ENCODE peak calls at places on chromosomes 11 and 22, in four cellular contexts. One of them, this sample, is unnamed.

GRCh38 chr22:50009765-50010675 is 2.5 kb downstream of the IL17REL start:
- DNase-seq in aorta: peak; percentile 71
- DNase-seq in neural progenitor cell: no peak
- DNase-seq in heart left ventricle: no peak
- DNase-seq in this sample: peak; percentile 59

GRCh38 chr11:70415176-70415575 is 16.8 kb downstream of the CTTN start:
- DNase-seq in aorta: no peak
- DNase-seq in neural progenitor cell: no peak
- DNase-seq in heart left ventricle: no peak
- DNase-seq in this sample: no peak

GRCh38 chr11:70677232-70677916 is 279.0 kb downstream of the CTTN start:
- DNase-seq in aorta: no peak
- DNase-seq in neural progenitor cell: no peak
- DNase-seq in heart left ventricle: peak; percentile 6
- DNase-seq in this sample: no peak

GRCh38 chr11:60570970-60571369 is 55.8 kb downstream of the MS4A13 start:
- DNase-seq in neural progenitor cell: no peak
- DNase-seq in aorta: no peak
- DNase-seq in heart left ventricle: no peak
- DNase-seq in this sample: no peak

GRCh38 chr11:41102471-41102870 is 357.0 kb downstream of the LRRC4C start:
- DNase-seq in neural progenitor cell: no peak
- DNase-seq in aorta: no peak
- DNase-seq in heart left ventricle: no peak
- DNase-seq in this sample: no peak

GRCh38 chr22:48075604-48076400 is 1313.4 kb downstream of the TBC1D22A start:
- DNase-seq in heart left ventricle: no peak
- DNase-seq in aorta: no peak
- DNase-seq in neural progenitor cell: no peak
- DNase-seq in this sample: no peak

GRCh38 chr11:1148752-1149180 is 9.0 kb upstream of the MUC5AC start:
- DNase-seq in aorta: peak; percentile 64
- DNase-seq in heart left ventricle: no peak
- DNase-seq in neural progenitor cell: no peak
- DNase-seq in this sample: no peak

GRCh38 chr11:1072116-1072820 is 2.4 kb upstream of the MUC2 start:
- DNase-seq in neural progenitor cell: no peak
- DNase-seq in heart left ventricle: peak; percentile 52
- DNase-seq in aorta: peak; percentile 70
- DNase-seq in this sample: peak; percentile 52

GRCh38 chr22:40567106-40567505 is 69.4 kb downstream of the MRTFA start:
- DNase-seq in neural progenitor cell: no peak
- DNase-seq in aorta: no peak
- DNase-seq in heart left ventricle: no peak
- DNase-seq in this sample: no peak

GRCh38 chr11:73317803-73318202 is 9.7 kb downstream of the ARHGEF17 start:
- DNase-seq in neural progenitor cell: no peak
- DNase-seq in aorta: no peak
- DNase-seq in heart left ventricle: no peak
- DNase-seq in this sample: no peak

GRCh38 chr11:15969281-15969680 is 387.1 kb downstream of the SOX6 start:
- DNase-seq in neural progenitor cell: no peak
- DNase-seq in heart left ventricle: peak; percentile 76
- DNase-seq in aorta: no peak
- DNase-seq in this sample: peak; percentile 78

GRCh38 chr11:44033411-44033850 is 14.3 kb upstream of the ACCSL start:
- DNase-seq in aorta: no peak
- DNase-seq in heart left ventricle: no peak
- DNase-seq in neural progenitor cell: no peak
- DNase-seq in this sample: no peak

GRCh38 chr11:27392715-27393114 is 29.7 kb upstream of the CCDC34 start:
- DNase-seq in aorta: no peak
- DNase-seq in neural progenitor cell: peak; percentile 72
- DNase-seq in heart left ventricle: no peak
- DNase-seq in this sample: no peak

GRCh38 chr11:65887026-65887722 is 1.1 kb downstream of the FIBP start:
- DNase-seq in heart left ventricle: no peak
- DNase-seq in neural progenitor cell: no peak
- DNase-seq in aorta: no peak
- DNase-seq in this sample: no peak

GRCh38 chr22:40019100-40019499 is 24.3 kb downstream of the FAM83F start:
- DNase-seq in neural progenitor cell: no peak
- DNase-seq in heart left ventricle: no peak
- DNase-seq in aorta: peak; percentile 35
- DNase-seq in this sample: no peak

GRCh38 chr11:3138178-3139085 is 26.7 kb downstream of the OSBPL5 start:
- DNase-seq in aorta: peak; percentile 72
- DNase-seq in neural progenitor cell: peak; percentile 38
- DNase-seq in heart left ventricle: peak; percentile 30
- DNase-seq in this sample: peak; percentile 54

DNA sequence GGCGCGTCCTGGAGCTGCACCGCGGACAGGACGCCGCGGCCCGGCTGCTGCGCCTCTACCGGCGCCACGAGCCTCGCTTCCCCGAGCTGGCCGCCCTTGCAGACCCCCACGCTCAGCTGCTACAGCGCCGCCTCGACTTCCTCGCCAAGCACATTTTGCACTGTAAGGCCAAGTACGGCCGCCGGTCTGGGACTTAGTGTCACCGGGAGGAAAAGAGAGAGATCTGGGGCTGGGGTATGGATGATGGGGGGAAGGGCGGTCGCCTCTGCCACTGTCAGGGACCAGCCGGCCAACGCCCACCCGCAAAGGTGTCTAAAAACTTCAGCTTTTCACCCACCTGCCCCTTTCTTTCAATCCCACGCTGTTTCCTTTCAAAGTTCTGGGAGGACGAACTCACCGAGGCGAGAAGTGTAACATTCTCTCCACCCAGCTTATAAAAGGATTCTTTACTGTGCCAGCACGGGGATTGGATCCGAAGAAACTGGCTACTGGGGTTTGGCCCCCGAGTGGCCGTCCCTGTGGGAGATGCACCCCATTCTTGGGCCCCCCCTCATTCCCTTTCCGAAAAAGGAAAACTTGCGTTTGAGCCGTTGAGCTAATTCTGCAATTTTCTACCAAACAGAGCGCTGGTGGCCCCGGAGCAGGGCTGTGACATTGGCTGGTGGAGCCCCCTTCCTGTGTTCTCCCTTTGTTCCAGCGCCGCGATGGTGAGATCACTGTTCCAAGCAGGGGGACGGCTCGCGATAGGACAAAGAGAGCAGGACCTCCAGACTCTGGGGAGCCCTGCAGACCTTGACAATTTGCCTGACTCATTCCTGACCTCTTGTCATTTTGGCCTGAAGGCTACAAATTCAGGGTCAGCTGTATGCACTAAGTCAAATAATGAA is 1.7 kb downstream of the FJX1 start:
- DNase-seq in neural progenitor cell: peak; percentile 87
- DNase-seq in aorta: peak; percentile 77
- DNase-seq in heart left ventricle: peak; percentile 59
- DNase-seq in this sample: peak; percentile 59
- H3K4me3 ChIP-seq in neural progenitor cell: peak overlapping the region; percentile 73
- H3K4me3 ChIP-seq in aorta: no peak overlapping the region
- H3K4me3 ChIP-seq in heart left ventricle: peak overlapping the region; percentile 72
- H3K4me3 ChIP-seq in this sample: peak overlapping the region; percentile 79

DNA sequence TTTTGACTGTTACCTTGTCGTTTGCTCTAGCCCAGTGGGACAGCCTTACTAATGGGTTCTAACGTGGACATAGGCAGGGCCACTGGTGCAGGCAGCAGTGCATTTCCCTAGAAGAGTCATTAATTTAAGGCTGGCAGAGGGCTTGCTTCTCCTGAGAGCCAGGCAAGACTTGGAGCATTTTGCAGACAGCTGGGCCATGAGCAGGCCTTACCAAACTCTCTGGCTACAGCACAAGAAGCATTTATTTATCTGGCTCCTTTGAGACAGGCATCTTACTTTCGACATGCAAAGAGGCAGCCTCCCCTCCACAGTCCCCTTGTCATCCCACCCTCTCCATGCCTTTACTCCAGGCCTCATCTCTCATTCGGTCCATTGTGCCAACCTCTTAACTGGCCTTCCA is 139.9 kb downstream of the CSNK2A3 start:
- DNase-seq in heart left ventricle: no peak
- DNase-seq in neural progenitor cell: no peak
- DNase-seq in aorta: no peak
- DNase-seq in this sample: no peak
- H3K27ac ChIP-seq in heart left ventricle: no peak overlapping the region
- H3K27ac ChIP-seq in neural progenitor cell: no peak overlapping the region
- H3K27ac ChIP-seq in aorta: no peak overlapping the region
- H3K27ac ChIP-seq in this sample: no peak overlapping the region

GRCh38 chr11:33259869-33260268 is 2.7 kb downstream of the HIPK3 start:
- DNase-seq in neural progenitor cell: no peak
- DNase-seq in heart left ventricle: no peak
- DNase-seq in aorta: no peak
- DNase-seq in this sample: no peak
- H3K4me3 ChIP-seq in neural progenitor cell: no peak overlapping the region
- H3K4me3 ChIP-seq in heart left ventricle: peak overlapping the region; percentile 78
- H3K4me3 ChIP-seq in aorta: peak overlapping the region; percentile 38
- H3K4me3 ChIP-seq in this sample: peak overlapping the region; percentile 90

DNA sequence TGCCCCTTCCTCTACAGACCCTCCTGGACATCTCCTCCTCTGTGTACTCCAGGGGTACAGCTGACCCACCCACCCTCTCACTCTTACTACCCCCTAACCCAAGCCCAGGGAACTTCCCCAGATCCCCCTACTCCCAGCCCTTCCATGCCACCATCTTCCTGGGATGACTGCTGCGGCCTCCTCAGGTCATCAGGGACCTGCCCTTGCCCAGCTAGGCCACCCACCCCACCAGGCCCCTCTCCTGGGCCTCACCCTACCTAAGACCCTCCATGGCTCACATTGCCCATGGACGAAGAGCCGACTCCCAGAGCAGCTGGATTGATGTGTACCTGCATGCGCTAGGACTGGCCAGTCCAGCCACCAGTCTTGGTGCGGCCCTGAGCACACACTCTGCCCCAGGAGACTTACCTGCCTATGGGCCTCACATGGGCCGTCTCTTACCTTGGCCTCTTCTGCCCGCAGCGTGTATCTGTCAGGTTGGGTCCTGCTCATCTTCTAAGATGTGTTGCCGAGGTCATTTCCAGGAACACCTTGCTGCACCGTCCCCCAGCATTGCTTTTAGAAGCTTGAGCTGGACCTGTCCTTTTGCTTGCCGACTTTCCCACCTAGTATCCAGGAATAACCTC is 2.0 kb upstream of the CLDN5 start:
- DNase-seq in aorta: peak; percentile 40
- DNase-seq in neural progenitor cell: no peak
- DNase-seq in heart left ventricle: no peak
- DNase-seq in this sample: no peak
- H3K27ac ChIP-seq in aorta: no peak overlapping the region
- H3K27ac ChIP-seq in neural progenitor cell: no peak overlapping the region
- H3K27ac ChIP-seq in heart left ventricle: peak overlapping the region; percentile 83
- H3K27ac ChIP-seq in this sample: no peak overlapping the region

GRCh38 chr11:129861702-129862107 is 33.7 kb downstream of the NFRKB start:
- DNase-seq in neural progenitor cell: peak; percentile 62
- DNase-seq in heart left ventricle: peak; percentile 49
- DNase-seq in aorta: peak; percentile 81
- DNase-seq in this sample: no peak
- H3K4me3 ChIP-seq in neural progenitor cell: no peak overlapping the region
- H3K4me3 ChIP-seq in heart left ventricle: no peak overlapping the region
- H3K4me3 ChIP-seq in aorta: no peak overlapping the region
- H3K4me3 ChIP-seq in this sample: no peak overlapping the region

GRCh38 chr22:35230417-35230816 is 26.9 kb upstream of the HMGXB4 start:
- DNase-seq in neural progenitor cell: no peak
- DNase-seq in aorta: no peak
- DNase-seq in heart left ventricle: no peak
- DNase-seq in this sample: no peak
- H3K27ac ChIP-seq in neural progenitor cell: no peak overlapping the region
- H3K27ac ChIP-seq in aorta: no peak overlapping the region
- H3K27ac ChIP-seq in heart left ventricle: no peak overlapping the region
- H3K27ac ChIP-seq in this sample: no peak overlapping the region

This sample was measured in right cardiac atrium.